ENCODE peak calls at places on chromosome 22, in four cellular contexts. One of them, this sample, is unnamed.

GRCh38 chr22:49871482-49871881 is 17.8 kb downstream of the ZBED4 start:
- DNase-seq in K562: peak; percentile 81
- DNase-seq in HepG2: no peak
- DNase-seq in H1: no peak
- DNase-seq in this sample: no peak

GRCh38 chr22:22097727-22098228 is 115.2 kb upstream of the TOP3B start:
- DNase-seq in HepG2: no peak
- DNase-seq in K562: peak; percentile 24
- DNase-seq in H1: no peak
- DNase-seq in this sample: no peak

GRCh38 chr22:43017525-43018290 is 2.8 kb upstream of the PACSIN2 start:
- DNase-seq in K562: no peak
- DNase-seq in H1: no peak
- DNase-seq in HepG2: no peak
- DNase-seq in this sample: no peak

GRCh38 chr22:48071828-48072227 is 1309.4 kb downstream of the TBC1D22A start:
- DNase-seq in H1: no peak
- DNase-seq in K562: no peak
- DNase-seq in HepG2: no peak
- DNase-seq in this sample: no peak

GRCh38 chr22:19611590-19611989 is 87.4 kb upstream of the CLDN5 start:
- DNase-seq in HepG2: no peak
- DNase-seq in K562: no peak
- DNase-seq in H1: no peak
- DNase-seq in this sample: no peak

GRCh38 chr22:47062126-47062525 is 299.7 kb downstream of the TBC1D22A start:
- DNase-seq in H1: no peak
- DNase-seq in K562: no peak
- DNase-seq in HepG2: no peak
- DNase-seq in this sample: no peak

GRCh38 chr22:19994851-19995610 is 21.6 kb downstream of the ARVCF start:
- DNase-seq in K562: no peak
- DNase-seq in HepG2: no peak
- DNase-seq in H1: no peak
- DNase-seq in this sample: no peak

GRCh38 chr22:22836635-22837034 is 51.0 kb upstream of the IGLL5 start:
- DNase-seq in HepG2: no peak
- DNase-seq in K562: no peak
- DNase-seq in H1: no peak
- DNase-seq in this sample: no peak

GRCh38 chr22:25176175-25176574 is 23.5 kb upstream of the CRYBB3 start:
- DNase-seq in H1: no peak
- DNase-seq in HepG2: no peak
- DNase-seq in K562: no peak
- DNase-seq in this sample: no peak

DNA sequence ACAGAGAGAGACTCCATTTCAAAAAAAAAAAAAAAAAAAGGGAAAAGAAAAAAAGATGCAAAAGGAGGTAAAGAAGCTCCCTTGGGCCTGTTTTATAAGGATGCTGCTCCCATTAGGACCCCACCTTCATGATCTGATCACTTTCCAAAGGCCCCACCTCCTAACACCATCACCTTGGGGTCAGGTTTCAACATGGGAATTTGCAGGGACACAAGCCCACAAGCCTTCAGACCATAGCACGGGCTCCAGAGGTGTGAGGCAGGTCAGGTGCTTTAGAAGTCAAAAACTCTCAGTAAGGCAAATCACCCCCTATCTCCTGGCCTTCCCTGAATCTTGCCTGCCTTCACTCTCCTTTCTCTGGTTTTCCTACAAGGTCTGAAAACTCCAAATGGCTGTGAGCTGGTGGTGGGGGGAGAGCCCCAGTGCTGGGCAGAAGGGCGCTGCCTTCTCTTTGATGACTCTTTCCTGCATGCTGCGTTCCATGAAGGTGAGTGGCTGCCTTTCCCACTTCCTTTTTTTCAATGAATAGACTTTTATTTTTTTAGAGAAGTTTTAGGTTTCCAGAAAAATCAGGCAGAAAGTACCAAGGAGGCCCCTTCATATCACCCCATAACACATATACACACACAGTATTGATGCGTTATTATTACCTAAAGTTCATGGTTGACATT is 13.2 kb downstream of the ASPHD2 start:
- DNase-seq in H1: no peak
- DNase-seq in K562: no peak
- DNase-seq in HepG2: no peak
- DNase-seq in this sample: no peak
- TF ChIP-seq USF2 in H1: no peak
- TF ChIP-seq USF2 in K562: no peak
- TF ChIP-seq USF2 in HepG2: no peak
- TF ChIP-seq USF2 in this sample: no peak

DNA sequence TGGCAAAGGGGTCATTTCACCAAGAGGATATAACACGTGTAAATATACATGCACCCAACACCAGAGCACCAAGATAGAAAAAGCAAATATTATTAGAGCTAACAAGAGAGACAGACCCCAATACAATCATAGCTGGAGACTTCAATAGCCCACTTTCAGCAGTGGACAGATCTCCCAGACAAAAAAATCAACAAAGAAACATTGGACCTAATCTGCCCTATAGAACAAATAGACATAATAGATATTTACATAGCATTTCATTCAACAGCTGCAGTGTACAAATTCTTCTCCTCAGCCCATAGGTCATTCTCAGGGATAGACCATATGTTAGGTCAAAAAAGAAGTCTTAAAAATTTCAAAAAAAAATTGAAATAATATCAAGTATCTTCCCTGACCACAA is 312.8 kb downstream of the TTC28 start:
- DNase-seq in H1: no peak
- DNase-seq in K562: no peak
- DNase-seq in HepG2: peak; percentile 82
- DNase-seq in this sample: no peak
- TF ChIP-seq RNF2 in H1: no peak
- TF ChIP-seq RNF2 in K562: no peak
- TF ChIP-seq RNF2 in HepG2: no peak
- TF ChIP-seq RNF2 in this sample: no peak

DNA sequence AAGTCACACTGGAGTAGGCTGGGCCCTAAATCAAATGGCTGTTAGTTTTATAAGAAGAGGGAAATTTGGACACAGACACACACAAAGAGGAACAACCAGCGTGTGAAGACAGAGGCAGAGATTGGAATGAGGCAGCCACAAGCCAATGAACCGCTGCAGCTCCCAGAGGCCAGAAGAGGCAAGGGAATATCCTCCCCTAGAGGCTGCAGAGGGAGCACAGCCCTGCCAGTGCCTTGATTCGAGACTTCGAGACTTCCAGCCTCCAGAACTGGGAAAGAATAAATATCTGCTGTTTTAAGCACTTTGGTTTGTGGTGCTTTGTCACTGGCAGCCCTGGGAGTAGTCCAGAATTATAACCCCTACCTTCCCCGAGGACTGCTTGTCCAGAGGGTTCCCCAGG is 484.4 kb downstream of the MN1 start:
- DNase-seq in H1: no peak
- DNase-seq in HepG2: no peak
- DNase-seq in K562: no peak
- DNase-seq in this sample: peak; percentile 14
- TF ChIP-seq USF2 in H1: no peak
- TF ChIP-seq USF2 in HepG2: no peak
- TF ChIP-seq USF2 in K562: no peak
- TF ChIP-seq USF2 in this sample: no peak

GRCh38 chr22:40122792-40123191 is 54.9 kb upstream of the TNRC6B start:
- DNase-seq in H1: no peak
- DNase-seq in HepG2: no peak
- DNase-seq in K562: no peak
- DNase-seq in this sample: no peak

GRCh38 chr22:40120783-40121182 is 56.9 kb upstream of the TNRC6B start:
- DNase-seq in K562: no peak
- DNase-seq in H1: no peak
- DNase-seq in HepG2: no peak
- DNase-seq in this sample: no peak

GRCh38 chr22:40116496-40117200 is 61.1 kb upstream of the TNRC6B start:
- DNase-seq in H1: no peak
- DNase-seq in HepG2: no peak
- DNase-seq in K562: no peak
- DNase-seq in this sample: no peak

GRCh38 chr22:40121463-40121862 is 56.3 kb upstream of the TNRC6B start:
- DNase-seq in HepG2: no peak
- DNase-seq in K562: no peak
- DNase-seq in H1: no peak
- DNase-seq in this sample: no peak

DNA sequence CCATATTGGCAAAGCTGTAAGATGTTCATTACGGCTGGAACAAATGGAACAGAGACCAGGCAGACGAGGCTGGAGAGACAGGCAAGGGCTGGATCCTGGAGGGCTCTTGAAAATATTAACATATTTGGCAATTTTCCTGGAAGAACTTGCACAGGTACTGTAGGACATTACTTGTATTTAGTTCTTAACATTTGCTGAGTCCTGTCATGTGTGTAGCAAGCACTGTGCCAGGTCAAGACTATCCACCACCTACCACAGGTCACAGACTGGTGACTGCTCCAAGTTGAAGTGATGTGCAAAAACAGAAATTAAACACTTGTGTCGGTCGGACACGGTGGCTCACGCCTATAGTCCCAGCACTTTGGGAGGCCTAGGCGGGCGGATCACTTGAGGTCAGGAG is 58.7 kb upstream of the TNRC6B start:
- DNase-seq in HepG2: no peak
- DNase-seq in K562: no peak
- DNase-seq in H1: no peak
- DNase-seq in this sample: no peak
- TF ChIP-seq RNF2 in HepG2: no peak
- TF ChIP-seq RNF2 in K562: no peak
- TF ChIP-seq RNF2 in H1: no peak
- TF ChIP-seq RNF2 in this sample: no peak

GRCh38 chr22:37248251-37248650 is 4.2 kb upstream of the RAC2 start:
- DNase-seq in HepG2: no peak
- DNase-seq in H1: no peak
- DNase-seq in K562: no peak
- DNase-seq in this sample: no peak
- TF ChIP-seq USF2 in HepG2: no peak
- TF ChIP-seq USF2 in H1: no peak
- TF ChIP-seq USF2 in K562: no peak
- TF ChIP-seq USF2 in this sample: no peak

DNA sequence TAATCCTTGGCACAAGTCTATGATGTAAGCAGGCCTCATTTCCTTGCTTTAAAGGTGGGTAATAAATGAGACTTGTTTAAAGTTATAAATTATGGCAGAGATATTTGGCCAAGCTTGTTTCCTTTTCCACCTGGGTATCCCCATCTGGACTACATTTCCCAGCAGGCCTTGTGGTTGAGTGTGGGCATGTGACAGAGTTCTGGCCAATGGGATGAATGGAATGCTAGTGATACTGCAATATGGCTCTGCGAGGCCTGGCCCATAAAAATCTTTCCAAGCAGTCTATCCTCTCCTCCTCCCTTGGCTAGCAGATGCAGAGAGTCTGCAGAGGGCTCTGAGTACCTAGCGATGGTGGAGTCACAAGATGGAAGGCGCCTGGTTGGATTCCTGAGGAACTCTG is 102.5 kb downstream of the TIMP3 start:
- DNase-seq in HepG2: peak; percentile 23
- DNase-seq in H1: no peak
- DNase-seq in K562: peak; percentile 68
- DNase-seq in this sample: peak; percentile 3
- TF ChIP-seq RNF2 in HepG2: no peak
- TF ChIP-seq RNF2 in H1: no peak
- TF ChIP-seq RNF2 in K562: no peak
- TF ChIP-seq RNF2 in this sample: no peak

GRCh38 chr22:31733580-31734079 is 16.3 kb downstream of the PRR14L start:
- DNase-seq in H1: no peak
- DNase-seq in HepG2: no peak
- DNase-seq in K562: no peak
- DNase-seq in this sample: no peak

GRCh38 chr22:31736458-31736857 is 13.5 kb downstream of the PRR14L start:
- DNase-seq in H1: no peak
- DNase-seq in K562: no peak
- DNase-seq in HepG2: no peak
- DNase-seq in this sample: no peak

GRCh38 chr22:31737932-31738331 is 12.0 kb downstream of the PRR14L start:
- DNase-seq in K562: no peak
- DNase-seq in H1: no peak
- DNase-seq in HepG2: no peak
- DNase-seq in this sample: no peak

GRCh38 chr22:31732089-31732829 is 17.7 kb downstream of the PRR14L start:
- DNase-seq in H1: no peak
- DNase-seq in HepG2: no peak
- DNase-seq in K562: no peak
- DNase-seq in this sample: no peak

GRCh38 chr22:31734512-31734911 is 15.4 kb downstream of the PRR14L start:
- DNase-seq in H1: no peak
- DNase-seq in HepG2: peak; percentile 29
- DNase-seq in K562: no peak
- DNase-seq in this sample: no peak
- TF ChIP-seq USF2 in H1: no peak
- TF ChIP-seq USF2 in HepG2: no peak
- TF ChIP-seq USF2 in K562: no peak
- TF ChIP-seq USF2 in this sample: no peak

DNA sequence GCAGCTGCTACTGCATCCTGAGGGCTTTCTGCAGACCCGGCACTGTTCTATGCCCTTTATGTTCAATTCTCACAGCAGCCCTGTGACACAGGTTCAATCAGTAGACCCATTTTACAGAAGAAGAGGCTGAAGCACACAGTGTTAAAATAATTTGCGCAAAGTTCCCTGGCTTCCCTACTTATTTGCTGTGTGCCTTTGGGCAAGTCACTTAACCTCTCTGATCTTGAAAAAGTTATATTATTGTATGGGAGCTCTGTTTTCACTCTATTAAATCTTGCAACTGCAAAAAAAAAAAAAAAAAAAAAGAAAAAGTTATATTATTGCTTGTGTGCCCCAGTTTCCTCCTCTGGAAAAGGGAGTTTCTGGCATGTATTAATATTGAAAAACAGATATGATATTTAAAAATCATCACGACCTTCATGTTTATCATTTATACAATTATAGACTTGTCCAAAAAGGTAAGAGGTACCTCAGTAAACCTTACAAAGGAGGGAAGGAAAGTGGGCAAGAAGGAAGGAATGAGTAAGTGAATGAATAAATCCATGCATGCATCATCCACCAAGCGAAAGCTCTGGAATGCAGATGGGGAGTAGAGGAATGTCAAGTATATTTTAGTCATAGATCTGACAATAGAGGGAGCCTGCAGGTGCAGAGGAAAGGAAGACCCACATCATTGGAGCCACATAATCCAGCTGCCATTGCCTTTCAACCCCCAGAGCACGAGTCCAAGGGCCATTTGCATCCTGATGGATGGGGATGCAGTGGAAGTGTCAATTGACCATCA is 21.2 kb upstream of the ISX start:
- DNase-seq in H1: no peak
- DNase-seq in K562: no peak
- DNase-seq in HepG2: no peak
- DNase-seq in this sample: no peak
- TF ChIP-seq RNF2 in H1: no peak
- TF ChIP-seq RNF2 in K562: no peak
- TF ChIP-seq RNF2 in HepG2: no peak
- TF ChIP-seq RNF2 in this sample: no peak

This sample was measured in A549.